ENCODE peak calls at places on chromosomes 1 and 21, in five cellular contexts. H is fibroblast of pulmonary artery, B is Peyer's patch, Q is colonic mucosa, D is osteocyte. X is an unnamed sample.

GRCh38 chr1:118899340-118899739 is 88.8 kb downstream of the TBX15 start:
- DNase-seq in Q (no peak), D (no peak), B (no peak), H (no peak), X (no peak)

GRCh38 chr1:24161270-24161669 is 18.3 kb upstream of the IL22RA1 start:
- DNase-seq in Q (peak), B (peak), D (no peak), H (no peak), X (no peak)

GRCh38 chr1:54265126-54265525 is 65.2 kb downstream of the MRPL37 start:
- DNase-seq in Q (no peak), D (no peak), B (no peak), H (no peak), X (no peak)

GRCh38 chr1:103254691-103255090 is 146.4 kb upstream of the COL11A1 start:
- DNase-seq in Q (no peak), D (no peak), H (no peak), B (no peak), X (no peak)

GRCh38 chr1:47334765-47335435 is 1.3 kb downstream of the CMPK1 start:
- DNase-seq in Q (no peak), D (no peak), B (no peak), H (no peak), X (no peak)

GRCh38 chr1:7389786-7390603 is 381.1 kb upstream of the VAMP3 start:
- DNase-seq in B (peak), D (peak), H (no peak), Q (peak), X (no peak)

GRCh38 chr1:112759228-112759627 is 44.1 kb upstream of the PPM1J start:
- DNase-seq in H (no peak), D (no peak), B (no peak), Q (no peak), X (no peak)

GRCh38 chr1:91575909-91576519 is 75.4 kb downstream of the CDC7 start:
- DNase-seq in D (no peak), B (no peak), Q (no peak), H (no peak), X (no peak)

GRCh38 chr1:172926070-172926469 is 124.7 kb downstream of the TNFSF18 start:
- DNase-seq in Q (no peak), D (no peak), B (no peak), H (no peak), X (no peak)

GRCh38 chr1:7401814-7402547 is 369.1 kb upstream of the VAMP3 start:
- DNase-seq in B (peak), D (peak), H (peak), Q (peak), X (peak)

GRCh38 chr1:224650329-224650728 is 34.2 kb downstream of the CNIH3 start:
- DNase-seq in H (no peak), B (no peak), D (no peak), Q (no peak), X (no peak)

GRCh38 chr1:11307837-11308236 is 34.8 kb downstream of the UBIAD1 start:
- DNase-seq in D (no peak), Q (no peak), B (no peak), H (peak), X (no peak)

GRCh38 chr1:94805912-94806311 is 14.2 kb upstream of the SLC44A3 start:
- DNase-seq in D (no peak), Q (peak), H (peak), B (peak), X (peak)

GRCh38 chr1:205851993-205852392 is 2.1 kb upstream of the PM20D1 start:
- DNase-seq in B (no peak), Q (no peak), H (no peak), D (no peak), X (no peak)

GRCh38 chr1:204909109-204909508 is 38.4 kb downstream of the NFASC start:
- DNase-seq in B (no peak), H (no peak), Q (no peak), D (no peak), X (no peak)

GRCh38 chr1:181002582-181003172 is 20.0 kb downstream of the STX6 start:
- DNase-seq in H (no peak), D (no peak), B (no peak), Q (no peak), X (no peak)

GRCh38 chr21:16285646-16286223 is 556.0 kb downstream of the USP25 start:
- DNase-seq in D (no peak), Q (no peak), H (no peak), B (no peak), X (no peak)

GRCh38 chr1:111203681-111204210 is 3.3 kb upstream of the DENND2D start:
- DNase-seq in B (peak), D (peak), H (peak), Q (peak), X (peak)

GRCh38 chr21:44881586-44881939 is 8.1 kb upstream of the PTTG1IP start:
- DNase-seq in H (no peak), D (no peak), Q (no peak), B (no peak), X (no peak)

GRCh38 chr1:93588206-93588605 is 93.4 kb downstream of the BCAR3 start:
- DNase-seq in B (peak), D (no peak), H (peak), Q (no peak), X (no peak)

GRCh38 chr1:209434066-209434465 is 149.4 kb upstream of the CAMK1G start:
- DNase-seq in D (no peak), H (peak), B (no peak), Q (no peak), X (no peak)

GRCh38 chr1:226092955-226093354 is 30.4 kb downstream of the H3-3A start:
- DNase-seq in D (no peak), Q (no peak), B (no peak), H (peak), X (no peak)

GRCh38 chr1:16975838-16976237 is 4.6 kb downstream of the MFAP2 start:
- DNase-seq in B (no peak), H (no peak), Q (no peak), D (no peak), X (no peak)

GRCh38 chr1:229155472-229155871 is 115.4 kb upstream of the RAB4A start:
- DNase-seq in H (no peak), D (no peak), B (no peak), Q (no peak), X (no peak)

DNA sequence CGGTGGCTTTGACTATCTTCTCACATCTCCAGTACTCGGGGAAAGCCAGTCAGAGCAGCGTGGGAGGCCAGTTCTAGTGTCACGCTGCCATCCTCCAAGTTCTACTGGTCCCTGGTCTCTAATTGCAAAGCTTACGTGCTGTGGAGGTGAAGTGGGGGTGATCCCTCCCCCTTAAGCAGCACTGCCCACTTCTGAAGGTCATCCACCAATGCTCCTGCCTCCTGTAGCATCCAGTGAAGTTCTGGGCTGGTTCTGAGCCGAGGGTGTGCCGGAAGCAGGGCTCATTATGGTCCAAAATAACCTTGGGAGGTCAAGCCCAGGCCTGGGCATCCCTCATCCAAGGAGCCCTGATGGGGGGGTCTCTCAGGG is 95.0 kb downstream of the CD58 start:
- DNase-seq in D (no peak), H (no peak), Q (no peak), B (no peak), X (no peak)
- TF ChIP-seq CTCF in D (no peak), H (no peak), Q (no peak), B (no peak), X (no peak)

GRCh38 chr1:234610582-234611152 is 689 bp upstream of the IRF2BP2 start:
- DNase-seq in B (peak), H (peak), Q (peak), D (peak), X (peak)

GRCh38 chr1:234608720-234609527 is 1.1 kb downstream of the IRF2BP2 start:
- DNase-seq in Q (no peak), H (peak), B (peak), D (peak), X (peak)

GRCh38 chr1:234611153-234611798 is 1.3 kb upstream of the IRF2BP2 start:
- DNase-seq in B (no peak), Q (peak), D (no peak), H (peak), X (no peak)

GRCh38 chr1:234609528-234610042 is 393 bp downstream of the IRF2BP2 start:
- DNase-seq in B (no peak), D (no peak), H (no peak), Q (no peak), X (peak)

DNA sequence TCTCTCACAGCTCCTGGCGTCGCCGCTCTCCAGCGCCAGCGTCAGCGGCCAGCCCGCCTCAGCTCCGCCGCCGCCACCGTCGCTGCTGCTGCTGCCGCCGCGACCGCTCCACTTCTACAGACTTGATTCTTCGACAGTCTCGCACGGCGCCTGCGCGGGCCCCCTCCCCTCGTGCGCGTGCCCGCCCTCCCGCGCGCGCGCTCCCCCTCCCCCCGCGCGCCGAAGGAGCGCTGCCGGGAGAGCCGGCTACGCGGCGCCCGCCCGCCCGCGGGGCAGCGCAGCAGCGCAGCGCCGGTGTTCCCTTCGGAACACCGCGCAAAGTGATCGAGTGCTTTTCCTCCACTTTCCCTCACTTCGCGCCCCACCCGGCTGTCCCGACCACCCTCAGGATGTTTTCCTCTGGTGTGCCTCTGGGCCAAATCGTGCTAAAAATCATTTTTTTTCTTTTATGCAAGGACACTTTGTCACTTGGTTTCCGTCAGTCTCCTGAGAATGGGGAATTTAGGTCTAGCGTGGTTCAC is at the start of gene IRF2BP2:
- DNase-seq in H (peak), D (peak), Q (peak), B (peak), X (peak)
- TF ChIP-seq CTCF in H (no peak), D (no peak), Q (no peak), B (no peak), X (no peak)

GRCh38 chr1:175976865-175977642 is 230.0 kb downstream of the COP1 start:
- DNase-seq in Q (no peak), B (no peak), D (no peak), H (peak), X (no peak)

GRCh38 chr1:175978926-175979325 is 228.2 kb downstream of the COP1 start:
- DNase-seq in H (peak), B (no peak), Q (no peak), D (no peak), X (no peak)

GRCh38 chr1:175981128-175981527 is 226.0 kb downstream of the COP1 start:
- DNase-seq in Q (no peak), D (no peak), B (no peak), H (no peak), X (no peak)

GRCh38 chr1:175984057-175984812 is 222.9 kb downstream of the COP1 start:
- DNase-seq in D (no peak), Q (no peak), H (no peak), B (no peak), X (no peak)

DNA sequence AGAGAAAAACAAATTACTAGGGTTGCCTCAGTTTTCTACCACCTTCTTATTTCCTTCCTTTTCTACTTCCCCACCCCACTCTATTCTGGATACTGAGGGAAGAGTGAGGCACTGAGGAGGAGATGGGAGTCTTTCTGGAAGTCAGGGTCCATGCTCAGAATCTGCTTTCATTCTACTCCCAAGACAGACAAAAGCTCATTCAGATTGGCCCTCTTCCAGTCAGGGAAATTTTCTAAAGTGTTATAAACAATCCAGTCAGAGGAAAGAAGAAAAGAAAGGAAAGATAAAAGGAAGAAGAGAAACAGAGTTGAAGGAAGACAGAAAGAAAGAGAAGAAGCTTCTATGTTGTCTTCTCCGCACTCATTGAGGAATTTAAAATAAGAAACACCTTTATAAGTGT is 228.6 kb downstream of the COP1 start:
- DNase-seq in B (no peak), Q (no peak), H (peak), D (no peak), X (no peak)
- TF ChIP-seq CTCF in B (no peak), Q (no peak), H (no peak), D (no peak), X (no peak)

GRCh38 chr1:100671604-100672003 is 47.9 kb upstream of the VCAM1 start:
- DNase-seq in H (peak), Q (no peak), B (no peak), D (no peak), X (no peak)
- TF ChIP-seq CTCF in H (peak), Q (no peak), B (no peak), D (no peak), X (no peak)

DNA sequence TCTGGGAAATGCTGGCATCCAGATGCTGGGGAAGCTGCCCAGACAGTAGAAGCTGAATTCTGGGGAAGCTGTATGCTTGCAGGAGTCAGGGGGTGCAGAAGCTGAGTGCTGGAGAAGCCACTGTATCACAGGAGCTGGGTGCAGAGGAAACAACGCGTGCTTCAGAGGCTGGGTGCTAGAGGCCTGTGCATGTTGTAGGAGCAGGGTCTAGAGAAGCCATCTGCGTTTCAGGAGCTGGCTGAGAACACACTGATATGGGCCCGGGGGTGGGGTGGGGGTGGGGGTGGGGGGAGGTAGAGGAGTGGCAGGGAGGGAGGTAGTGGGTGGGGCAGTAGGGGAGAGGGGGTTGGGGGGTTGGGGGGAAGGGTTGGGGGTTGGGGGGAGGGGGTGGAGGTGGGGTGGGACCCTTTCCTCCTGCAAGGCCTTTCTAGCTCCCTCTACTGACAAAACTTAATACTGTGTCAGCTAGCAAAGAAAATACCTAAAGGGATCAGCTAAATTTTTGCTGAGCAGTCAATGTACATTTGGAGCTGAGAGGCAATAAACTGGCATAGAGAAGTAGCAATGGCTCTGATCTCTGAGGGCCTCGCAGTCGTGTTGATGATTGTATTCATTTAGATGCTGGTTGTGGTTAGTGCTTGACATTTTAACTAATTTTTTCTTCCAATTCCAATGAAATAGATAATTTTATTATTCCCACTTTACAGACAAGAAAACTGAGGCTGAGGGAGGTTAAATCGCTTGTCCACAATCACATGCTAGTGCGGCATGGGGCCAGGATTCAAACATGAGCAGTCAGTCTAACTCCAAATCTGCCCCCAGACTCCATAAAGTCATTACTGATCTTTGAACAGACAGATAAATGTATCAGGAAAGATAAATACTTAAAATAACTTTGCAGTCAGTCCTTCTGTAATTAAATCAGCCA is 356.9 kb downstream of the DISC1 start:
- DNase-seq in B (no peak), H (no peak), D (no peak), Q (no peak), X (no peak)
- TF ChIP-seq CTCF in B (no peak), H (peak), D (peak), Q (no peak), X (no peak)

GRCh38 chr1:203537806-203538464 is 44.0 kb downstream of the OPTC start:
- DNase-seq in Q (peak), H (peak), D (no peak), B (no peak), X (peak)
- TF ChIP-seq CTCF in Q (no peak), H (no peak), D (no peak), B (no peak), X (no peak)

GRCh38 chr1:21851430-21852250 is 39.6 kb downstream of the LDLRAD2 start:
- DNase-seq in D (no peak), Q (no peak), B (no peak), H (no peak), X (no peak)

GRCh38 chr1:21845646-21846641 is 33.9 kb downstream of the LDLRAD2 start:
- DNase-seq in H (no peak), B (no peak), D (no peak), Q (no peak), X (no peak)

GRCh38 chr1:21847223-21848205 is 35.4 kb downstream of the LDLRAD2 start:
- DNase-seq in H (no peak), D (no peak), B (no peak), Q (no peak), X (no peak)

GRCh38 chr1:21849909-21850576 is 38.0 kb downstream of the LDLRAD2 start:
- DNase-seq in B (no peak), H (no peak), D (no peak), Q (no peak), X (no peak)

GRCh38 chr1:21848524-21849174 is 36.6 kb downstream of the LDLRAD2 start:
- DNase-seq in Q (no peak), H (no peak), B (no peak), D (no peak), X (no peak)
- TF ChIP-seq CTCF in Q (no peak), H (no peak), B (no peak), D (no peak), X (no peak)

X was measured in Calu3.